ENCODE peak calls at places on chromosomes 3 and 15, in seven cellular contexts. V, C, S, Q, K, J and A are unnamed samples.

GRCh38 chr15:67542462-67543347 is at the start of gene MAP2K5:
- DNase-seq in Q (peak; percentile 90), K (peak; percentile 64), S (peak; percentile 86), V (peak; percentile 65), C (peak; percentile 75), J (peak; percentile 82), A (peak; percentile 39)

GRCh38 chr3:176767385-176767784 is 429.9 kb downstream of the TBL1XR1 start:
- DNase-seq in C (no peak), K (no peak), J (no peak), V (no peak), S (peak; percentile 77), Q (peak; percentile 11), A (peak; percentile 87)

GRCh38 chr3:71500696-71501095 is 82.8 kb downstream of the FOXP1 start:
- DNase-seq in J (no peak), S (no peak), K (no peak), C (no peak), Q (no peak), V (no peak), A (peak; percentile 69)

GRCh38 chr15:91132079-91132478 is 32.0 kb downstream of the SV2B start:
- DNase-seq in C (no peak), S (no peak), K (no peak), V (no peak), Q (no peak), J (no peak), A (no peak)

GRCh38 chr15:45391746-45392711 is 13.7 kb upstream of the GATM start:
- DNase-seq in J (no peak), Q (no peak), S (no peak), K (peak; percentile 54), V (no peak), C (no peak), A (no peak)

GRCh38 chr3:52532838-52533622 is 627 bp downstream of the NT5DC2 start:
- DNase-seq in Q (peak; percentile 68), J (peak; percentile 24), K (no peak), S (peak; percentile 62), V (peak; percentile 37), C (peak; percentile 36), A (no peak)

GRCh38 chr3:42031808-42032475 is 59.2 kb upstream of the TRAK1 start:
- DNase-seq in J (no peak), K (no peak), S (peak; percentile 82), C (no peak), Q (no peak), V (no peak), A (peak; percentile 42)

GRCh38 chr3:143720381-143720780 is 127.9 kb downstream of the SLC9A9 start:
- DNase-seq in Q (no peak), C (no peak), S (no peak), J (no peak), V (no peak), K (no peak), A (no peak)

GRCh38 chr15:53625962-53626845 is 133.3 kb downstream of the WDR72 start:
- DNase-seq in Q (no peak), S (no peak), K (no peak), V (no peak), J (no peak), C (no peak), A (no peak)

GRCh38 chr3:186162221-186162620 is 53.3 kb upstream of the ETV5 start:
- DNase-seq in Q (no peak), V (no peak), K (no peak), C (no peak), S (no peak), J (no peak), A (no peak)

GRCh38 chr3:141523615-141524375 is 37.0 kb downstream of the RASA2 start:
- DNase-seq in J (no peak), K (no peak), V (no peak), S (peak; percentile 53), Q (no peak), C (no peak), A (no peak)

GRCh38 chr15:71678191-71678590 is 132.2 kb upstream of the NR2E3 start:
- DNase-seq in C (no peak), Q (no peak), J (no peak), K (no peak), S (no peak), V (no peak), A (no peak)

GRCh38 chr3:106945435-106945834 is 431.8 kb upstream of the CCDC54 start:
- DNase-seq in J (no peak), K (no peak), V (no peak), S (no peak), Q (no peak), C (no peak), A (no peak)

GRCh38 chr15:99135194-99135593 is 30.3 kb downstream of the SYNM start:
- DNase-seq in S (no peak), K (no peak), C (no peak), Q (no peak), V (no peak), J (no peak), A (no peak)

GRCh38 chr3:61451841-61452240 is 109.5 kb upstream of the PTPRG start:
- DNase-seq in K (no peak), C (no peak), Q (no peak), J (no peak), V (no peak), S (no peak), A (peak; percentile 30)

GRCh38 chr15:51016615-51017014 is 78.1 kb downstream of the TNFAIP8L3 start:
- DNase-seq in C (no peak), K (no peak), S (no peak), Q (no peak), J (no peak), V (no peak), A (no peak)

GRCh38 chr3:126348308-126348920 is 8.8 kb downstream of the KLF15 start:
- DNase-seq in K (no peak), V (no peak), Q (no peak), C (no peak), J (no peak), S (peak; percentile 62), A (no peak)

GRCh38 chr3:57627976-57628375 is 30.8 kb upstream of the ARF4 start:
- DNase-seq in S (no peak), K (no peak), Q (no peak), C (no peak), J (no peak), V (no peak), A (no peak)

GRCh38 chr3:172836390-172836997 is 86.0 kb downstream of the ECT2 start:
- DNase-seq in K (no peak), C (no peak), Q (no peak), V (peak; percentile 57), J (peak; percentile 34), S (peak; percentile 59), A (peak; percentile 37)

GRCh38 chr15:76512971-76513370 is 176.4 kb downstream of the ISL2 start:
- DNase-seq in J (no peak), K (no peak), Q (no peak), C (no peak), S (no peak), V (no peak), A (no peak)

GRCh38 chr15:91032919-91033803 is 10.8 kb upstream of the VPS33B start:
- DNase-seq in J (no peak), Q (no peak), V (peak; percentile 31), S (peak; percentile 95), K (peak; percentile 13), C (peak; percentile 18), A (peak; percentile 38)

GRCh38 chr3:189567772-189568420 is 63.3 kb upstream of the TP63 start:
- DNase-seq in Q (no peak), C (no peak), V (no peak), J (no peak), K (no peak), S (no peak), A (no peak)

GRCh38 chr3:108724101-108724500 is 33.1 kb downstream of the RETNLB start:
- DNase-seq in S (no peak), J (no peak), K (no peak), Q (no peak), V (no peak), C (no peak), A (no peak)

GRCh38 chr3:86152620-86153019 is 838.3 kb downstream of the VGLL3 start:
- DNase-seq in S (no peak), K (no peak), Q (no peak), J (no peak), C (no peak), V (no peak), A (no peak)

GRCh38 chr3:125916376-125916978 is 52.5 kb upstream of the ROPN1B start:
- DNase-seq in K (peak; percentile 93), V (peak; percentile 91), J (peak; percentile 77), C (peak; percentile 99), S (peak; percentile 99), Q (peak; percentile 93), A (peak; percentile 79)